ENCODE peak calls at places on chromosome 5, in five cellular contexts. V, B, O, A and T are unnamed samples.

GRCh38 chr5:127685662-127686061 is 17.5 kb upstream of the CCDC192 start:
- DNase-seq in A (no peak), B (no peak), O (no peak), V (no peak), T (no peak)

GRCh38 chr5:179504600-179505396 is 45.6 kb upstream of the RUFY1 start:
- DNase-seq in V (no peak), O (no peak), A (no peak), B (no peak), T (no peak)

GRCh38 chr5:135138116-135138850 is 104.3 kb upstream of the PITX1 start:
- DNase-seq in V (no peak), O (no peak), A (no peak), B (no peak), T (no peak)

GRCh38 chr5:179113945-179114641 is 53.9 kb downstream of the ZNF354C start:
- DNase-seq in A (peak; percentile 28), O (no peak), B (no peak), V (peak; percentile 19), T (no peak)

GRCh38 chr5:173341911-173342535 is 13.8 kb upstream of the STC2 start:
- DNase-seq in V (no peak), B (no peak), O (no peak), A (no peak), T (no peak)

GRCh38 chr5:73484511-73484910 is 13.7 kb upstream of the BTF3 start:
- DNase-seq in B (no peak), O (no peak), V (no peak), A (no peak), T (no peak)

GRCh38 chr5:175465282-175465681 is 13.1 kb upstream of the SFXN1 start:
- DNase-seq in V (no peak), B (no peak), A (no peak), O (no peak), T (no peak)

GRCh38 chr5:65066385-65066784 is 297.7 kb downstream of the CWC27 start:
- DNase-seq in B (no peak), A (no peak), O (no peak), V (no peak), T (no peak)

GRCh38 chr5:92838253-92838652 is 742.8 kb downstream of the NR2F1-AS1 start:
- DNase-seq in A (no peak), V (no peak), B (no peak), O (no peak), T (no peak)

GRCh38 chr5:97162045-97162444 is 19.6 kb upstream of the LIX1 start:
- DNase-seq in O (peak; percentile 73), V (peak; percentile 76), B (peak; percentile 77), A (no peak), T (peak; percentile 90)

GRCh38 chr5:160492565-160492964 is 70.9 kb downstream of the PTTG1 start:
- DNase-seq in A (no peak), O (no peak), V (no peak), B (no peak), T (no peak)

DNA sequence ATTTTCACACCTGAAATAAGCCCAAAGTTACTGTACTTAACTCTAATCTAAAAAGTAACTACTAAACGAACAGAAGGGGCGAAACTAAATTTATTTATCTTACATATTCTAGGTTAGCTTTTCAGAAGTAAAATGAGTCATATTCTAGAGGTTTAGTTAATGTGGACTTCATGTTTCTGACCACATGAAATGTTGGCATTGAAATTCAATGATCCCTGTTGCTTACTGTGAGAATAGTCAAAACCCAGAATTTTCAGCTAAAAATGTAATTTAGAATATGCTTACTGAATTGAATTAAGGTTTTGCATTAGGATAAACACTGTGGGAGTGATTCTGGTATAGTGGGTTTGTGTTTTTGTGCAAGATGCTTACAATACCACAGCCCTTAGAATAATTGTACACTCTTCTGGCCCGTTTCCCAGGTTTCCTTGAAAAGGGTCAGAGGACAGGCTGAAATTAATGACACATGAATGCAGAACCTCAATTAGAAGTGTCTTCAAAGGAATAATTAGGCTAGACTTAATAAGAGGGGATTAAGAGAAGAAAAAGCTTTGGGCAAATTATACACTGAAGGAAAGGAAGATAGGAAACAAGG is 1.4 kb upstream of the SNX18 start:
- DNase-seq in V (no peak), B (no peak), O (no peak), A (no peak), T (no peak)
- TF ChIP-seq POLR2A in V (no peak), B (no peak), O (no peak), A (no peak), T (no peak)

GRCh38 chr5:150065886-150066285 is 20.5 kb downstream of the CSF1R start:
- DNase-seq in A (peak; percentile 64), B (no peak), V (peak; percentile 71), O (no peak), T (no peak)
- TF ChIP-seq POLR2A in A (no peak), B (no peak), V (no peak), O (no peak), T (no peak)

GRCh38 chr5:103119765-103120606 is at the start of the genes GIN1 and PPIP5K2:
- DNase-seq in V (peak; percentile 97), O (peak; percentile 95), B (peak; percentile 98), A (peak; percentile 98), T (peak; percentile 99)
- TF ChIP-seq POLR2A in V (peak; percentile 54), O (peak; percentile 54), B (peak; percentile 88), A (no peak), T (peak; percentile 97)

DNA sequence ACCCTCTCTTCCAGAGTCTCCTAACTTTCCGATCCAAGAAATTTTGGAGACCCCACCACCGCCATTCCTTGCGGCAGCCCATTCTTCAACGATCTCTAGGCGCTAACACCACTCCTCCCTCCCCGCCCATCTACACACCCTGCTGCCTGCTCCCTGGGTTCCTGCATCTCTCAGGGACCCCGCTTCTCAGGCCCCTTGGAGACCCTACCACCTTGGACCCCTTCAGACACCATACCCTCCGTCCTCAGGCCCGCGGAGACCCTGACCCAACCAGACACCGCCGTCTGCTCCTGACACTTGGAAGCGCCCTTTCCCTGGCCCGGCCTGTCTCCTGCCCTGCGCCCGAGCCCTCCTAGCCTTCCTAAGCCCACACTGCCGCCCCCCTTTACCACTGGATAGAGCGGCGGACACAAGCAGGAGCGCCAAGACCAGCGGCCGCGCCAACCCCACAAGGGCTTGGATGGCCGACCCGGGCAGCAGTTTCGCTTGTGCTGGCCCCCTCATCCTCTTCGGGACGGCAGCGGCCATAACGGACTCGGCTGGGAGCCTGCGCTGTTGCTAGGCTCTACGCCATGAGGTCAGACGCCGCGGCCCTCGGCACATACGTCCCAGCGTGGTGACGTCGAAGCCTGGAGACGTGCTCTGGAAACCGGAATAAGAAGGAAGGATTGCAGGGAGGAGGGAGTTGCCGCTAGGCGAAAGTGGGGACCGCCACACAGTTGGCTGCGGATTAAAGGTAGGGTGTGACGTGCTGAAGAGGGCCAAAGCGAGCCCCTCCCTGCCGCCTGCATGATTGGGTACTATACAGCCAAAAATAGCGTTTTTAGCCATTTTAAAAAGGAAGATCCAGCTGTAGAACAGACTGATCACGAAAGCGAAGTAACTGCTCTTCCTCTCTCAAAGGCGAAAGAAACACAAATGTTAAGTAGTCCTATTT is at the start of gene C5orf15:
- DNase-seq in B (peak; percentile 96), A (peak; percentile 98), V (peak; percentile 98), O (peak; percentile 94), T (peak; percentile 98)
- TF ChIP-seq POLR2A in B (peak; percentile 78), A (peak; percentile 25), V (peak; percentile 73), O (peak; percentile 71), T (peak; percentile 91)